ENCODE peak calls at places on chromosomes 11 and 22, in eight cellular contexts. D, L, T, Q, W, Y, Z and U are unnamed samples.

GRCh38 chr22:29481265-29482000 is 1.4 kb downstream of the NEFH start:
- DNase-seq in D (peak; percentile 13), L (peak; percentile 83), T (no peak), Q (no peak), W (peak; percentile 6), Y (no peak), Z (no peak), U (peak; percentile 67)

GRCh38 chr11:38835986-38836385 is 2237.9 kb upstream of the RAG2 start:
- DNase-seq in D (no peak), L (no peak), T (no peak), Q (no peak), W (no peak), Y (peak; percentile 61), Z (no peak), U (no peak)

GRCh38 chr11:118005224-118006152 is 19.3 kb downstream of the IL10RA start:
- DNase-seq in D (no peak), L (no peak), T (no peak), Q (no peak), W (no peak), Y (no peak), Z (peak; percentile 85), U (no peak)

GRCh38 chr22:36986242-36986821 is 32.9 kb downstream of the TST start:
- DNase-seq in D (no peak), L (no peak), T (no peak), Q (no peak), W (no peak), Y (no peak), Z (peak; percentile 30), U (no peak)

GRCh38 chr22:38135133-38135706 is 24.7 kb upstream of the BAIAP2L2 start:
- DNase-seq in D (no peak), L (no peak), T (peak; percentile 53), Q (no peak), W (peak; percentile 80), Y (no peak), Z (no peak), U (peak; percentile 45)

GRCh38 chr11:116603783-116604323 is 168.9 kb downstream of the BUD13 start:
- DNase-seq in D (no peak), L (no peak), T (no peak), Q (no peak), W (no peak), Y (no peak), Z (peak; percentile 75), U (no peak)

GRCh38 chr11:2459796-2460531 is 15.2 kb downstream of the KCNQ1 start:
- DNase-seq in D (no peak), L (no peak), T (no peak), Q (no peak), W (no peak), Y (no peak), Z (no peak), U (no peak)

GRCh38 chr11:41040474-41040873 is 419.0 kb downstream of the LRRC4C start:
- DNase-seq in D (no peak), L (no peak), T (no peak), Q (no peak), W (no peak), Y (no peak), Z (no peak), U (no peak)

GRCh38 chr22:43992331-43992821 is 31.7 kb upstream of the PARVB start:
- DNase-seq in D (no peak), L (no peak), T (no peak), Q (no peak), W (peak; percentile 85), Y (no peak), Z (peak; percentile 88), U (peak; percentile 65)

GRCh38 chr11:66239998-66240780 is 28.2 kb upstream of the RAB1B start:
- DNase-seq in D (no peak), L (no peak), T (no peak), Q (no peak), W (no peak), Y (no peak), Z (no peak), U (no peak)

GRCh38 chr22:45318558-45319318 is 9.0 kb downstream of the FAM118A start:
- DNase-seq in D (no peak), L (peak; percentile 49), T (no peak), Q (no peak), W (peak; percentile 37), Y (no peak), Z (no peak), U (no peak)

GRCh38 chr22:41222846-41223507 is 17.8 kb downstream of the CHADL start:
- DNase-seq in D (no peak), L (no peak), T (no peak), Q (no peak), W (no peak), Y (no peak), Z (no peak), U (no peak)

GRCh38 chr22:17303840-17304779 is 65.2 kb upstream of the CECR2 start:
- DNase-seq in D (peak; percentile 9), L (no peak), T (no peak), Q (no peak), W (no peak), Y (no peak), Z (peak; percentile 86), U (no peak)

GRCh38 chr11:24935059-24935458 is 438.2 kb downstream of the LUZP2 start:
- DNase-seq in D (no peak), L (no peak), T (no peak), Q (no peak), W (no peak), Y (no peak), Z (no peak), U (no peak)

GRCh38 chr22:48520888-48521600 is 1306.6 kb downstream of the BRD1 start:
- DNase-seq in D (no peak), L (no peak), T (no peak), Q (no peak), W (no peak), Y (no peak), Z (no peak), U (no peak)

GRCh38 chr22:45197606-45198462 is 34.1 kb downstream of the NUP50 start:
- DNase-seq in D (no peak), L (no peak), T (no peak), Q (no peak), W (no peak), Y (no peak), Z (no peak), U (no peak)

GRCh38 chr11:18383388-18384156 is 10.8 kb upstream of the LDHA start:
- DNase-seq in D (peak; percentile 90), L (peak; percentile 57), T (peak; percentile 84), Q (peak; percentile 55), W (peak; percentile 99), Y (peak; percentile 8), Z (no peak), U (peak; percentile 99)

GRCh38 chr11:28963189-28963588 is 855.0 kb downstream of the METTL15 start:
- DNase-seq in D (no peak), L (no peak), T (no peak), Q (no peak), W (peak; percentile 84), Y (no peak), Z (no peak), U (no peak)

GRCh38 chr11:125593113-125593761 is 585 bp downstream of the STT3A start:
- DNase-seq in D (no peak), L (no peak), T (peak; percentile 16), Q (peak; percentile 28), W (peak; percentile 30), Y (no peak), Z (no peak), U (peak; percentile 71)

GRCh38 chr22:25880524-25880923 is 138.5 kb downstream of the MYO18B start:
- DNase-seq in D (no peak), L (no peak), T (no peak), Q (no peak), W (no peak), Y (no peak), Z (no peak), U (no peak)

GRCh38 chr11:75152090-75152489 is 1.2 kb downstream of the SLCO2B1 start:
- DNase-seq in D (no peak), L (no peak), T (no peak), Q (no peak), W (no peak), Y (no peak), Z (no peak), U (no peak)

GRCh38 chr22:48844096-48844675 is 983.5 kb downstream of the BRD1 start:
- DNase-seq in D (no peak), L (no peak), T (no peak), Q (no peak), W (no peak), Y (no peak), Z (no peak), U (no peak)

GRCh38 chr11:118615282-118615979 is 8.0 kb downstream of the PHLDB1 start:
- DNase-seq in D (no peak), L (no peak), T (no peak), Q (no peak), W (no peak), Y (no peak), Z (peak; percentile 65), U (no peak)